ENCODE peak calls at places on chromosomes 5 and 9, in five cellular contexts. D, S, P, U and M are unnamed samples.

GRCh38 chr5:134082264-134082992 is 32.1 kb upstream of the TCF7 start:
- DNase-seq in D (no peak), U (no peak), S (no peak), P (no peak), M (no peak)

GRCh38 chr5:180271205-180271604 is 20.7 kb downstream of the MAPK9 start:
- DNase-seq in S (no peak), U (no peak), D (no peak), P (no peak), M (no peak)

GRCh38 chr5:142667808-142668207 is 18.1 kb downstream of the FGF1 start:
- DNase-seq in S (no peak), D (no peak), U (no peak), P (peak), M (no peak)

GRCh38 chr9:5838884-5839571 is 6.1 kb upstream of the ERMP1 start:
- DNase-seq in S (peak), P (no peak), U (no peak), D (no peak), M (peak)

GRCh38 chr5:69331528-69332445 is 814 bp downstream of the CCDC125 start:
- DNase-seq in U (no peak), D (no peak), P (peak), S (peak), M (peak)

GRCh38 chr5:168528521-168529360 is at the start of gene FBLL1:
- DNase-seq in P (no peak), U (peak), S (no peak), D (peak), M (peak)

GRCh38 chr5:133316346-133317343 is 264.8 kb downstream of the HSPA4 start:
- DNase-seq in P (no peak), D (no peak), S (no peak), U (no peak), M (no peak)

GRCh38 chr9:101778332-101778731 is 39.9 kb upstream of the GRIN3A start:
- DNase-seq in P (no peak), U (no peak), D (no peak), S (no peak), M (no peak)

GRCh38 chr5:68647743-68648142 is 432.2 kb downstream of the PIK3R1 start:
- DNase-seq in D (no peak), U (no peak), P (no peak), S (no peak), M (no peak)

GRCh38 chr5:67815455-67816391 is 399.8 kb upstream of the PIK3R1 start:
- DNase-seq in U (peak), S (peak), P (peak), D (peak), M (no peak)

GRCh38 chr9:123942542-123942941 is 12.6 kb upstream of the DENND1A start:
- DNase-seq in S (no peak), P (no peak), U (no peak), D (no peak), M (no peak)

GRCh38 chr9:116951588-116952433 is 264.7 kb downstream of the TRIM32 start:
- DNase-seq in U (no peak), D (no peak), S (no peak), P (no peak), M (no peak)

GRCh38 chr9:34252670-34253459 is 74.0 kb downstream of the UBAP1 start:
- DNase-seq in P (peak), S (peak), D (peak), U (peak), M (peak)

GRCh38 chr5:180026320-180026719 is 45.2 kb downstream of the RNF130 start:
- DNase-seq in S (no peak), P (no peak), U (no peak), D (no peak), M (peak)

GRCh38 chr9:123335227-123335985 is 20.6 kb upstream of the CRB2 start:
- DNase-seq in U (peak), P (no peak), S (no peak), D (no peak), M (peak)

GRCh38 chr5:80935811-80936385 is 24.3 kb upstream of the RASGRF2 start:
- DNase-seq in P (no peak), U (no peak), S (no peak), D (no peak), M (no peak)

GRCh38 chr5:149759986-149760699 is 30.0 kb downstream of the PPARGC1B start:
- DNase-seq in P (no peak), D (no peak), S (no peak), U (no peak), M (no peak)

GRCh38 chr5:37496902-37497445 is 117.9 kb downstream of the WDR70 start:
- DNase-seq in P (no peak), D (no peak), S (no peak), U (no peak), M (no peak)

GRCh38 chr9:105138306-105138801 is 106.1 kb upstream of the SLC44A1 start:
- DNase-seq in U (peak), P (no peak), D (peak), S (no peak), M (no peak)

GRCh38 chr9:119273325-119273904 is 95.8 kb downstream of the BRINP1 start:
- DNase-seq in S (no peak), P (no peak), D (no peak), U (no peak), M (no peak)

GRCh38 chr5:1505506-1506241 is 18.1 kb downstream of the LPCAT1 start:
- DNase-seq in P (no peak), U (no peak), S (peak), D (no peak), M (no peak)

GRCh38 chr9:126857261-126857960 is 3.0 kb upstream of the ZBTB34 start:
- DNase-seq in D (no peak), P (peak), U (no peak), S (no peak), M (peak)

GRCh38 chr5:114243281-114243982 is 118.4 kb upstream of the KCNN2 start:
- DNase-seq in P (no peak), D (no peak), U (no peak), S (no peak), M (no peak)

GRCh38 chr5:15500326-15500958 is 462 bp downstream of the FBXL7 start:
- DNase-seq in S (no peak), P (peak), D (peak), U (peak), M (peak)

GRCh38 chr9:131799177-131799823 is 59.4 kb upstream of the RAPGEF1 start:
- DNase-seq in P (peak), U (peak), S (peak), D (no peak), M (peak)

GRCh38 chr5:82045526-82046267 is 73.9 kb downstream of the ATG10 start:
- DNase-seq in S (no peak), U (no peak), D (no peak), P (no peak), M (no peak)

GRCh38 chr5:150411245-150411979 is 1.3 kb downstream of the CD74 start:
- DNase-seq in U (peak), S (peak), D (no peak), P (no peak), M (peak)

GRCh38 chr5:61735531-61735930 is 403.5 kb downstream of the ZSWIM6 start:
- DNase-seq in U (no peak), S (no peak), D (no peak), P (no peak), M (no peak)

GRCh38 chr9:12681620-12682019 is 11.6 kb upstream of the TYRP1 start:
- DNase-seq in U (no peak), P (no peak), S (no peak), D (no peak), M (no peak)

GRCh38 chr5:34486808-34487201 is 169.3 kb upstream of the RAI14 start:
- DNase-seq in P (no peak), D (no peak), S (no peak), U (no peak), M (no peak)

GRCh38 chr5:34484591-34485228 is 171.4 kb upstream of the RAI14 start:
- DNase-seq in U (no peak), S (no peak), D (no peak), P (no peak), M (no peak)

GRCh38 chr5:34483442-34484033 is 172.6 kb upstream of the RAI14 start:
- DNase-seq in S (no peak), P (no peak), D (no peak), U (no peak), M (no peak)

GRCh38 chr5:34486160-34486765 is 169.9 kb upstream of the RAI14 start:
- DNase-seq in U (peak), P (peak), S (peak), D (peak), M (peak)

GRCh38 chr5:34484190-34484589 is 171.9 kb upstream of the RAI14 start:
- DNase-seq in S (no peak), P (no peak), U (no peak), D (no peak), M (no peak)
- H3K27ac ChIP-seq in S (peak), P (no peak), U (no peak), D (no peak), M (no peak)

GRCh38 chr9:94560237-94560636 is 5.4 kb downstream of the PCAT7 start:
- DNase-seq in U (no peak), S (no peak), P (no peak), D (no peak), M (no peak)

GRCh38 chr9:94554078-94554438 is 825 bp upstream of the PCAT7 start:
- DNase-seq in U (no peak), D (no peak), P (no peak), S (no peak), M (no peak)

GRCh38 chr9:94553029-94553938 is 1.6 kb upstream of the PCAT7 start:
- DNase-seq in D (no peak), S (peak), P (no peak), U (peak), M (no peak)

DNA sequence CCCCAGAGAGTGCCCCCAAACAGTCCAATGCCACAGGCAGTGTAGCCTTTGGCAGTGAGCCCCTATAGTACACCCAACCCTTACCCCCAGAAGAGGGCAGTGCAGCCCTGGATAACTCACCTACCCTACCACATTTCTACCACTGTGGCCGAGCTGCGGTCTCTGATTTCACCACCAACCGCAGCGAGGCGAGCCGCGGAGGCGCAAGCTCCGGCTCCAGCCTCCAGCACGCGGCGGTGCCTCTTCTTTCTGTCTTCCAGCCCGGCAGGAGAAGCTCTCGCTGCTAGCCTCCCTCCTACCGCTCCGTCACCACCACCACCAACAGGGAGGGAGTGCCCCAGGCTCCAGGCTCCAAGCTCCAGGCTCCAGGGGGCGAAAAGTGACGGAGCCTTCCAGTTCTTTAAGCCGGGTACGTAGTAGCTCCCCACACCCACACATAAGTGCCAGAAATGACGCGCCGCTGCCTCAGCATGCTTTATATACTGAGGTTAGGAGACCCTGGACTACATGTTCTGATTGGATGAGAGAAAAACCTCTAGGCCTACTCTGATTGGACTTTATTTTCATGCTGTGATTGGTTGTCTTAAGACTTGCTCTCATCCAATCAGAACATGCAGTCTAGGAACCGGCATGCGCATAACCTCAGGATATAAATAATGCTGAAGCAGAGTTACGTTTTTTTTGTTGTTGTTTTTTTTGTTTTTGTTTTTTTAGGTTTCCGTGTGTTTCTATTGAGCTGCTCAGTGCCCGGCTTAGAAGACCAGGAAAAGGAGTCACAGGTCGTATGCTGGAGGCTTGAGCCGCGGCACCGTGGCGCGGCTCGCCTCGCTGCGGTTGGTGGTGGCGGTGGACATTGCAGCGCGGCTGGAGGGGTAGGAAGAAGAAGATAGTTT is at the start of gene PCAT7:
- DNase-seq in D (no peak), S (peak), U (peak), P (peak), M (peak)
- TF ChIP-seq POLR2A in D (no peak), S (peak), U (no peak), P (no peak), M (no peak)

GRCh38 chr5:165887147-165887546 is 2381.7 kb downstream of the MAT2B start:
- DNase-seq in P (no peak), U (no peak), S (no peak), D (no peak), M (no peak)

GRCh38 chr5:165876538-165876937 is 2371.1 kb downstream of the MAT2B start:
- DNase-seq in U (no peak), P (peak), D (no peak), S (no peak), M (no peak)

GRCh38 chr5:165877475-165877874 is 2372.1 kb downstream of the MAT2B start:
- DNase-seq in D (no peak), U (no peak), P (no peak), S (no peak), M (no peak)

GRCh38 chr5:165882099-165882498 is 2376.7 kb downstream of the MAT2B start:
- DNase-seq in D (no peak), U (no peak), S (no peak), P (no peak), M (no peak)

DNA sequence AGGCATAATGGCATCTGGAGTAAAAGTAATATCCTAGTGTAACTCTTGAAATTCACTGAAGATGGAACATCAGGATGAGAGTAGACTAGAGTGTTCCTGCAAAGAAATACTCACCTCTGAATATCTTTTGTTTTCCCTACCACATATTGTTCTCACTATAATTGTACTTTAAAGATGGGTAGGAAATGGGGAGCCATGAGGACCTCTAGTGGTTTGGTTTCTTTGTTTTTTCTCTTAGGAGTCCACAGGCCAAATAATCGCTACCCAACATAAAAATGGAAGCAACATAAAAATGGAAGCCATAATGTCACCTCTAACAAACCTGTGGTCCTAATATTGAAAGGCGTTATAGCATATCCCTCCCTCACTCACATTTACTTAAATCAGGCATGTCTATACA is 2375.8 kb downstream of the MAT2B start:
- DNase-seq in S (no peak), P (no peak), D (no peak), U (no peak), M (no peak)
- TF ChIP-seq CTCF in S (no peak), P (no peak), D (no peak), U (no peak), M (no peak)

DNA sequence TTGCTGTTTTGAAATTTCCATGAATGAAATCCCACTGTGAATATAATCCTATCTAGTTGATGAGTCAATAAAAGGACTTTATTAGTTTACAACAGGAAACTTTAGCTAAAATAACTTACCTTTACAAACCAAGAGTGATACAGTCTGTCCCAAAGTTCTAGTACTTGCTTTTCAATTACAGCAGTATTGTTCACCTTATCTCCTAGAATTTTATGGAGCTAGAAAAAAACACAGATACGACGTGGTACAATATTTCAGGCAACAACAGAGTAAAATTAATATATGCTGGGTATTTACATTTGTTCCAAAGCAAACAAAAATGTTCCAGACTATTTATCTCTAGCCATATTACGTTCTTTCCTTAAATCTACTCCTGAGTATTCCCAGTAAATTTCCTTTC is 46.9 kb upstream of the CTNNAL1 start:
- DNase-seq in P (no peak), S (no peak), D (no peak), U (no peak), M (no peak)
- H3K27ac ChIP-seq in P (no peak), S (no peak), D (no peak), U (no peak), M (no peak)

GRCh38 chr5:172659570-172659908 is 18.5 kb downstream of the NEURL1B start:
- DNase-seq in U (no peak), D (no peak), S (no peak), P (no peak), M (no peak)

GRCh38 chr5:172661536-172661935 is 20.5 kb downstream of the NEURL1B start:
- DNase-seq in U (no peak), P (no peak), S (no peak), D (no peak), M (no peak)

GRCh38 chr5:172658869-172659513 is 17.9 kb downstream of the NEURL1B start:
- DNase-seq in S (peak), U (peak), D (peak), P (peak), M (peak)

GRCh38 chr5:172660974-172661373 is 19.9 kb downstream of the NEURL1B start:
- DNase-seq in D (no peak), P (no peak), S (no peak), U (no peak), M (no peak)

GRCh38 chr5:172659909-172660628 is 19.0 kb downstream of the NEURL1B start:
- DNase-seq in S (peak), P (peak), D (peak), U (peak), M (peak)
- TF ChIP-seq POLR2A in S (peak), P (no peak), D (no peak), U (no peak), M (no peak)

DNA sequence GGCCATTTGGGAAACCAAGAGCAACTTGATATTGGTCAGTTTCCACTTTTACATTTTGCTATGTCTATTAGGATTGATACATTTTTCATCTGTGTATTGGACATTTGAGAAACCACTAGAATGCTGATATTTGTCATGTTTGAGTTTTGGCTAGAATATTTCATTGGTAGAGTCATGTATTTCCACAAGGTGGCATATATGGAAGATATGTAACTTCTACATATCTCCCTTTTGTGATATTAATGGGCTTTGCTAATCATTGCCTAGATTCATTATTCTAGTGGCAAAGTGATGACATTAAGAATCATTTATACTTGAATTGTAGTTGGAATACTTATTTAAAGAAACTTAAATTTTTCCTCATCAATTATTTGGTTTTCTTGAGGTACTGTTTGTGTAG is 692.9 kb upstream of the EDIL3 start:
- DNase-seq in D (no peak), P (no peak), S (no peak), U (no peak), M (no peak)
- TF ChIP-seq CTCF in D (no peak), P (no peak), S (no peak), U (no peak), M (no peak)

GRCh38 chr9:70403166-70403565 is 11.3 kb downstream of the KLF9 start:
- DNase-seq in D (no peak), S (no peak), U (no peak), P (no peak), M (no peak)
- H3K27ac ChIP-seq in D (no peak), S (peak), U (no peak), P (no peak), M (peak)

GRCh38 chr5:140402258-140403074 is 833 bp downstream of the ANKHD1 start:
- DNase-seq in D (peak), P (peak), U (peak), S (no peak), M (peak)
- TF ChIP-seq POLR2A in D (no peak), P (no peak), U (no peak), S (no peak), M (no peak)

GRCh38 chr9:71944754-71945409 is 33.4 kb downstream of the C9orf85 start:
- DNase-seq in P (peak), D (no peak), U (no peak), S (no peak), M (no peak)
- TF ChIP-seq CTCF in P (no peak), D (no peak), U (no peak), S (no peak), M (no peak)

DNA sequence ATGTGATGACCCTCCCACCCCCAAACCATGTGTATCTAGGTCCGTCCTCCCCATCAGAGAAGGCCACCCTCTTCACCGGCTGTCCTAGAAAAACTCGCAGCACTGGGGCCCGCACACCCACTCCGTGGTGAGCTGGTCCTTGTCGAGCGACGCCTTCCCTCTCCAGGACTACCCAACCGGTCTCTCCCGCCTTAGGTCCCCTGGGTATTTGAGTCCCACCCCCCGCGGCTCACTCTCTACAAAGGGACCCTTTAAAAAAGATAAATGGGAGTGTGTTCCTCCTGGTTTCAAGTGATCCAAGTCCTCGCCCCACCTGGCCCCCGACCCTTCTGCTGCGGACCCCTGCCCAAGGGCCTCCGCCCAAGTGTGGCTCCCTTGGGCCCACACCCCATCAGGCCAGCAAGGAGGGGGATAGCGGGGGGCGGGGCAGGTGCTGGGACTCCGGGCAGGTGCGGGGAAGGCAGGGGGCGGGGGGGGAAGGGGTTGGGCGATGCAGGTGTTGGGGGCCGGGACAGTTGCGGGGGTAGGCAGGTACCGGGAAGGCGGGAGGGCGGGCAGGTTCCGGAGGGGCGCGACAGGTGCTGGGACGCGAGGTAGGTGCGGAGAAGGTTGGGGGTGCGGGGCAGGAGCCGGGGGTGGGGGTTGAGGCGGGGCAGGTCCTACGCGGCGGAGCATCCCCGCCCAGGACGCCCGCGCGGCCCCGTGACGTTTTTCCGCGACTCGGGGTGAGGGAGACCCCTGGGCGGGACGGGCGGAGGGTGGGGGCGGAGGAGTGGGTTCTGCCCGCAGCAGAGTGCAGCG is 941 bp upstream of the ARRDC1 start:
- DNase-seq in P (no peak), U (no peak), D (no peak), S (no peak), M (peak)
- H3K27ac ChIP-seq in P (peak), U (peak), D (no peak), S (no peak), M (peak)